ENCODE peak calls at places on chromosomes 3 and 15, in seven cellular contexts. X, H, W, Q, S, C and D are unnamed samples.

GRCh38 chr3:108106031-108106430 is 15.2 kb upstream of the CD47 start:
- DNase-seq in X (no peak), H (no peak), W (no peak), Q (no peak), S (no peak), C (no peak), D (no peak)

GRCh38 chr3:10848261-10848660 is 32.2 kb downstream of the SLC6A11 start:
- DNase-seq in X (no peak), H (no peak), W (no peak), Q (peak), S (no peak), C (no peak), D (no peak)

GRCh38 chr3:1275495-1275894 is 182.7 kb downstream of the CNTN6 start:
- DNase-seq in X (peak), H (no peak), W (no peak), Q (no peak), S (no peak), C (peak), D (no peak)

GRCh38 chr15:33955945-33956344 is 12.4 kb upstream of the CHRM5 start:
- DNase-seq in X (no peak), H (no peak), W (no peak), Q (no peak), S (no peak), C (no peak), D (no peak)

GRCh38 chr3:145116769-145117168 is 1044.2 kb downstream of the PLOD2 start:
- DNase-seq in X (no peak), H (no peak), W (no peak), Q (no peak), S (no peak), C (peak), D (no peak)

GRCh38 chr15:68025860-68026424 is 28.2 kb upstream of the PIAS1 start:
- DNase-seq in X (peak), H (no peak), W (no peak), Q (no peak), S (no peak), C (no peak), D (no peak)

GRCh38 chr3:42443819-42444436 is 33.5 kb upstream of the LYZL4 start:
- DNase-seq in X (peak), H (peak), W (peak), Q (peak), S (peak), C (peak), D (peak)

GRCh38 chr15:39404767-39405173 is 176.1 kb upstream of the THBS1 start:
- DNase-seq in X (peak), H (no peak), W (no peak), Q (peak), S (no peak), C (no peak), D (no peak)

GRCh38 chr3:31962801-31963205 is 18.3 kb downstream of the OSBPL10 start:
- DNase-seq in X (no peak), H (no peak), W (no peak), Q (no peak), S (no peak), C (no peak), D (no peak)

GRCh38 chr3:195352895-195353488 is 82.0 kb upstream of the XXYLT1 start:
- DNase-seq in X (peak), H (no peak), W (no peak), Q (peak), S (no peak), C (no peak), D (no peak)

GRCh38 chr3:100941046-100941445 is 52.2 kb downstream of the ABI3BP start:
- DNase-seq in X (no peak), H (peak), W (no peak), Q (peak), S (peak), C (no peak), D (no peak)

GRCh38 chr15:97009036-97009555 is 678.6 kb downstream of the NR2F2 start:
- DNase-seq in X (no peak), H (no peak), W (no peak), Q (no peak), S (no peak), C (no peak), D (no peak)

GRCh38 chr15:51334011-51334426 is 4.4 kb downstream of the CYP19A1 start:
- DNase-seq in X (no peak), H (no peak), W (no peak), Q (no peak), S (no peak), C (no peak), D (no peak)

GRCh38 chr15:69017978-69018377 is 3.5 kb downstream of the NOX5 start:
- DNase-seq in X (no peak), H (no peak), W (no peak), Q (no peak), S (no peak), C (no peak), D (no peak)

GRCh38 chr3:123611077-123611476 is 26.2 kb upstream of the HACD2 start:
- DNase-seq in X (no peak), H (no peak), W (no peak), Q (no peak), S (no peak), C (no peak), D (no peak)

GRCh38 chr15:81174759-81175327 is 21.8 kb upstream of the IL16 start:
- DNase-seq in X (no peak), H (no peak), W (no peak), Q (no peak), S (no peak), C (no peak), D (no peak)

GRCh38 chr3:37730825-37731224 is 130.9 kb upstream of the CTDSPL start:
- DNase-seq in X (no peak), H (no peak), W (no peak), Q (no peak), S (peak), C (peak), D (no peak)

GRCh38 chr15:57560976-57561711 is 30.6 kb upstream of the MYZAP start:
- DNase-seq in X (peak), H (peak), W (peak), Q (peak), S (peak), C (peak), D (peak)

GRCh38 chr15:98311566-98312188 is 336.7 kb upstream of the IGF1R start:
- DNase-seq in X (peak), H (peak), W (peak), Q (no peak), S (peak), C (peak), D (peak)

GRCh38 chr15:88610756-88611231 is 10.3 kb upstream of the AEN start:
- DNase-seq in X (no peak), H (no peak), W (no peak), Q (no peak), S (no peak), C (peak), D (no peak)
- TF ChIP-seq CTCF in X (no peak), H (no peak), W (no peak), Q (no peak), S (no peak), C (peak), D (peak)

GRCh38 chr3:30586806-30587486 is 19.5 kb upstream of the TGFBR2 start:
- DNase-seq in X (no peak), H (no peak), W (no peak), Q (no peak), S (no peak), C (no peak), D (no peak)

GRCh38 chr3:30586091-30586805 is 20.2 kb upstream of the TGFBR2 start:
- DNase-seq in X (no peak), H (no peak), W (no peak), Q (no peak), S (no peak), C (no peak), D (no peak)

GRCh38 chr3:30583973-30584372 is 22.4 kb upstream of the TGFBR2 start:
- DNase-seq in X (no peak), H (no peak), W (no peak), Q (no peak), S (no peak), C (no peak), D (no peak)

GRCh38 chr3:30587876-30588275 is 18.5 kb upstream of the TGFBR2 start:
- DNase-seq in X (no peak), H (no peak), W (no peak), Q (no peak), S (no peak), C (no peak), D (no peak)

GRCh38 chr3:30585654-30586053 is 20.7 kb upstream of the TGFBR2 start:
- DNase-seq in X (no peak), H (no peak), W (no peak), Q (no peak), S (no peak), C (no peak), D (no peak)
- TF ChIP-seq CTCF in X (no peak), H (no peak), W (no peak), Q (no peak), S (no peak), C (no peak), D (no peak)

DNA sequence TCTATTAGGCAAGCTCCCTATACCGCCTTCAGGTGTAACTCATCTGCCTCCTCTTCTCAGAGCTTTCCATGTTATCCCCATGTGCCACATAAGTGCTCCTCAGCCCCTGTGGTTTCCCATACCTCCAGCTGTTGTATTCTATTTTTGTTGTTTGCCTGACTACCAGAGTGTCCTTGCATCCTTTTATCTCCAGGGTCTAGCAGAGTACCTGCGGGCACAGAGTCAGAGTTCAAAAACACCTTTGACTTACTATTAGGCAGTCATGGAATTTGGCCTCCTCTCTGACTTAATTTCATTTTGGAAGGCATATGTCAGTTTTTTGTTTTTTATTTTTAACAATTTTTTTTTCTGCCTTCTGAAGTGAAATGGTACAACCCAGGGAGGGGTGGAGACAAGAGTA is 7.1 kb downstream of the GPR87 start:
- DNase-seq in X (no peak), H (no peak), W (no peak), Q (no peak), S (no peak), C (no peak), D (no peak)
- TF ChIP-seq CTCF in X (no peak), H (no peak), W (no peak), Q (no peak), S (no peak), C (no peak), D (no peak)

GRCh38 chr3:13530241-13531009 is 18.5 kb upstream of the FBLN2 start:
- DNase-seq in X (no peak), H (no peak), W (no peak), Q (no peak), S (no peak), C (no peak), D (no peak)

GRCh38 chr3:13525827-13526625 is 22.9 kb upstream of the FBLN2 start:
- DNase-seq in X (peak), H (no peak), W (no peak), Q (no peak), S (no peak), C (no peak), D (no peak)

GRCh38 chr3:13526626-13526949 is 22.3 kb upstream of the FBLN2 start:
- DNase-seq in X (no peak), H (no peak), W (no peak), Q (no peak), S (no peak), C (no peak), D (no peak)

GRCh38 chr3:13529196-13529975 is 19.5 kb upstream of the FBLN2 start:
- DNase-seq in X (no peak), H (no peak), W (no peak), Q (no peak), S (no peak), C (no peak), D (no peak)

DNA sequence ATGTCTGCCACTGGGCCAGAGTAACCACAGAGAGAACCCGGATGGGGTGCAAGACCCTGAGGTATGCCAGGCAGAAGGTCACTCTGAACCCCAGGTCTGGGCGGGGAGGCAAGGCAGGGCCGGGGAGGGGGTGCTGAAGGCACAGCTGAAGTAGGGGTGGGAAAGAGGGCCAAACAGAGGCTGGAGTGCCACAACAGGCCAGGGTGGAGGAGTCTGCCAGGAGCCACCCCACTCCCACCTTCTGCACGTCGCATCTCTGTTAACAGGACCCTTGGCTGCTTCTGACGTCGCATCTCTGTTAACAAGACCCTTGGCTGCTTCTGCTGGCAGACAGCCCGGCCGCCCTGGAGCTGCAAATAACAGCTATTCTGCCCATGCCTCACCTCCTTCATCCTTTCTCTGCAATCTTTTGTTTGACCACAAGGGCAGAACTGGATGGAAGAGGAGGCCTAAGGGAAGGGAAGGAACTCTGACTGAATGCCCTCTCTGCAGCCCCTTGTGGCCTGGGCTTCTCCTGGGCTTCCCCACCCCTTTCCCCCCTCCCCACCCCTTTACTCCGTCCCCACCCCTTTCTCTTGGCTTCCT is 20.6 kb upstream of the FBLN2 start:
- DNase-seq in X (no peak), H (no peak), W (no peak), Q (no peak), S (no peak), C (peak), D (no peak)
- TF ChIP-seq CTCF in X (peak), H (no peak), W (no peak), Q (peak), S (no peak), C (peak), D (no peak)

DNA sequence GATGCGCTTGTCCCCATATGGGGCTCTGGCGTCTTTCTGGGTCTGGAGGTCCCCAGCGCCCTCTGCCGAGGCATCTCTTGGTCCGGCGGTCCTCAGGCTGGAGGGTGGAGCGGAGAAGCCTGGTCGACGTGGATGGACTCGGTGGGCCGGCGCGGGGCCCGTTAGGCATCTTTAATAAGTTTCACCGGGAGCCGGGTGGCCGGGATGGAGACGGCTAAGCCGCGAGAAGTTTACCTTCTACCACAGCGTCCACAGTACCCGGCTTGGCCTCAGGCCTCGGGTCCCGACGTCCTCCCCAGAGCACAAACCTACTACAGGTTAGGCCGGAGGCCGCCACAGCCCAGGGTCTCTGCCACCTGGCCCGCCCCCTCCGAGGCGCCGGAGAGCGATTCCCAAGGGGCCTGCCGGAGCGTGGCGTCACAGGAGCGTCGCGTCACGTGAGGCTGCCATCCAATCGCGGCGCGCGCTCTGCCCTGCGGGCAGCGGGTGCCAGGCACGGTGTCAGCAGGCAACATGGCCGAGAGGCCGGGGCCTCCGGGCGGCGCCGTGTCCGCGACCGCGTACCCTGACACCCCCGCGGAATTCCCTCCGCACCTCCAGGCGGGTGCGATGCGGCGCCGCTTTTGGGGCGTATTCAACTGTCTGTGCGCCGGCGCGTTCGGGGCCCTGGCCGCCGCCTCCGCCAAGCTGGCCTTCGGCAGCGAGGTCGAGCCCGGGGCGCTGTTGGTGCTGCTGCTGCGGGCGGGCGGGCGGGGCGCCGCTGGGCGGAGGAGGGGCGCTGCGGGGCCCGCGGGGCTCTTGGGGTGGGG is at the start of gene TMEM42:
- DNase-seq in X (peak), H (peak), W (peak), Q (peak), S (peak), C (peak), D (peak)
- TF ChIP-seq CTCF in X (peak), H (peak), W (no peak), Q (peak), S (no peak), C (peak), D (no peak)

DNA sequence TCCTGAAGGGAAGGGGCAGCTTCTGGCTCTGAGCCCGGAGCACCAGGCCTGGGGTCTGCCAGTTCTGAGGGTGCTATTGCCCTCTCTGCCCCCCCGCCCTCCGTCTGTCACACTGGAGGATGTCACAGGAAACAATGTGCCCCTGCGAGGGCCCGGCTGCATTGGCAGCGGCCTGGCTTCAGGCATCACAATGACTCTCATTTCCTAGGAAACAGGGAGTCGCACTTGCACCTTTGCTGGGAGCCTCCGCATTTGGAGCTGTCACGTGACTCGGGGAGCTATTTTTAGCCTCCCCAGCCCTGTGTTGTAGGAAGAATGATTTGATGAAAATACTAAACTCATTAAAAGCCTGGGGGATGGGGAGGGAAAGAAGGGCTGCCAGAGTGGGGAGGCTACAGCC is 518.9 kb downstream of the SHQ1 start:
- DNase-seq in X (no peak), H (peak), W (no peak), Q (no peak), S (peak), C (peak), D (no peak)
- TF ChIP-seq CTCF in X (no peak), H (no peak), W (no peak), Q (no peak), S (no peak), C (no peak), D (no peak)